ENCODE peak calls at places on chromosomes 4 and X, in five cellular contexts. One of them, this sample, is unnamed.

GRCh38 chr4:38180456-38180855 is 220.3 kb downstream of the PTTG2 start:
- DNase-seq in activated CD4-positive, alpha-beta T cell treated with anti-CD3 and anti-CD28 coated beads, Interleukin-2, amount 50 U/mL, for 1 hour: no peak
- DNase-seq in amygdala: no peak
- DNase-seq in HT1080: no peak
- DNase-seq in SJSA1: no peak
- DNase-seq in this sample: no peak

GRCh38 chrX:28610746-28611145 is 23.5 kb downstream of the IL1RAPL1 start:
- DNase-seq in activated CD4-positive, alpha-beta T cell treated with anti-CD3 and anti-CD28 coated beads, Interleukin-2, amount 50 U/mL, for 1 hour: no peak
- DNase-seq in amygdala: no peak
- DNase-seq in HT1080: no peak
- DNase-seq in SJSA1: no peak
- DNase-seq in this sample: no peak

GRCh38 chrX:53195401-53195800 is 29.6 kb downstream of the KDM5C start:
- DNase-seq in activated CD4-positive, alpha-beta T cell treated with anti-CD3 and anti-CD28 coated beads, Interleukin-2, amount 50 U/mL, for 1 hour: no peak
- DNase-seq in amygdala: no peak
- DNase-seq in HT1080: no peak
- DNase-seq in SJSA1: no peak
- DNase-seq in this sample: no peak

GRCh38 chr4:70885174-70885573 is 17.0 kb upstream of the MOB1B start:
- DNase-seq in activated CD4-positive, alpha-beta T cell treated with anti-CD3 and anti-CD28 coated beads, Interleukin-2, amount 50 U/mL, for 1 hour: no peak
- DNase-seq in amygdala: no peak
- DNase-seq in HT1080: no peak
- DNase-seq in SJSA1: no peak
- DNase-seq in this sample: no peak

GRCh38 chrX:32576885-32577284 is 634.5 kb downstream of the DMD start:
- DNase-seq in activated CD4-positive, alpha-beta T cell treated with anti-CD3 and anti-CD28 coated beads, Interleukin-2, amount 50 U/mL, for 1 hour: no peak
- DNase-seq in amygdala: no peak
- DNase-seq in HT1080: no peak
- DNase-seq in SJSA1: no peak
- DNase-seq in this sample: no peak

GRCh38 chrX:137431693-137432488 is 134.0 kb upstream of the ZIC3 start:
- DNase-seq in activated CD4-positive, alpha-beta T cell treated with anti-CD3 and anti-CD28 coated beads, Interleukin-2, amount 50 U/mL, for 1 hour: no peak
- DNase-seq in amygdala: no peak
- DNase-seq in HT1080: no peak
- DNase-seq in SJSA1: no peak
- DNase-seq in this sample: no peak

GRCh38 chr4:4334798-4335520 is 44.9 kb downstream of the ZBTB49 start:
- DNase-seq in activated CD4-positive, alpha-beta T cell treated with anti-CD3 and anti-CD28 coated beads, Interleukin-2, amount 50 U/mL, for 1 hour: peak
- DNase-seq in amygdala: peak
- DNase-seq in HT1080: peak
- DNase-seq in SJSA1: peak
- DNase-seq in this sample: no peak

GRCh38 chr4:144649646-144650045 is 3.7 kb downstream of the HHIP start:
- DNase-seq in activated CD4-positive, alpha-beta T cell treated with anti-CD3 and anti-CD28 coated beads, Interleukin-2, amount 50 U/mL, for 1 hour: no peak
- DNase-seq in amygdala: no peak
- DNase-seq in HT1080: peak
- DNase-seq in SJSA1: peak
- DNase-seq in this sample: no peak

GRCh38 chr4:183863155-183863825 is 41.8 kb upstream of the STOX2 start:
- DNase-seq in activated CD4-positive, alpha-beta T cell treated with anti-CD3 and anti-CD28 coated beads, Interleukin-2, amount 50 U/mL, for 1 hour: no peak
- DNase-seq in amygdala: no peak
- DNase-seq in HT1080: no peak
- DNase-seq in SJSA1: no peak
- DNase-seq in this sample: no peak

GRCh38 chrX:48474581-48474980 is 1.4 kb upstream of the FTSJ1 start:
- DNase-seq in activated CD4-positive, alpha-beta T cell treated with anti-CD3 and anti-CD28 coated beads, Interleukin-2, amount 50 U/mL, for 1 hour: no peak
- DNase-seq in amygdala: no peak
- DNase-seq in HT1080: no peak
- DNase-seq in SJSA1: no peak
- DNase-seq in this sample: no peak

GRCh38 chr4:150032541-150032940 is 45.7 kb upstream of the DCLK2 start:
- DNase-seq in activated CD4-positive, alpha-beta T cell treated with anti-CD3 and anti-CD28 coated beads, Interleukin-2, amount 50 U/mL, for 1 hour: no peak
- DNase-seq in amygdala: no peak
- DNase-seq in HT1080: no peak
- DNase-seq in SJSA1: no peak
- DNase-seq in this sample: no peak

GRCh38 chrX:43423876-43424275 is 232.2 kb upstream of the MAOA start:
- DNase-seq in activated CD4-positive, alpha-beta T cell treated with anti-CD3 and anti-CD28 coated beads, Interleukin-2, amount 50 U/mL, for 1 hour: no peak
- DNase-seq in amygdala: no peak
- DNase-seq in HT1080: peak
- DNase-seq in SJSA1: no peak
- DNase-seq in this sample: no peak

GRCh38 chrX:7330971-7331746 is 183.2 kb upstream of the PUDP start:
- DNase-seq in activated CD4-positive, alpha-beta T cell treated with anti-CD3 and anti-CD28 coated beads, Interleukin-2, amount 50 U/mL, for 1 hour: no peak
- DNase-seq in amygdala: no peak
- DNase-seq in HT1080: no peak
- DNase-seq in SJSA1: no peak
- DNase-seq in this sample: peak

GRCh38 chr4:156870166-156870565 is 101.4 kb downstream of the PDGFC start:
- DNase-seq in activated CD4-positive, alpha-beta T cell treated with anti-CD3 and anti-CD28 coated beads, Interleukin-2, amount 50 U/mL, for 1 hour: no peak
- DNase-seq in amygdala: no peak
- DNase-seq in HT1080: no peak
- DNase-seq in SJSA1: no peak
- DNase-seq in this sample: no peak

GRCh38 chr4:40434126-40434692 is 99.1 kb downstream of the CHRNA9 start:
- DNase-seq in activated CD4-positive, alpha-beta T cell treated with anti-CD3 and anti-CD28 coated beads, Interleukin-2, amount 50 U/mL, for 1 hour: no peak
- DNase-seq in amygdala: no peak
- DNase-seq in HT1080: no peak
- DNase-seq in SJSA1: no peak
- DNase-seq in this sample: no peak

GRCh38 chr4:15832523-15833451 is 54.7 kb downstream of the CD38 start:
- DNase-seq in activated CD4-positive, alpha-beta T cell treated with anti-CD3 and anti-CD28 coated beads, Interleukin-2, amount 50 U/mL, for 1 hour: no peak
- DNase-seq in amygdala: no peak
- DNase-seq in HT1080: no peak
- DNase-seq in SJSA1: no peak
- DNase-seq in this sample: no peak

GRCh38 chrX:39896951-39897740 is 200.6 kb downstream of the BCOR start:
- DNase-seq in activated CD4-positive, alpha-beta T cell treated with anti-CD3 and anti-CD28 coated beads, Interleukin-2, amount 50 U/mL, for 1 hour: no peak
- DNase-seq in amygdala: no peak
- DNase-seq in HT1080: peak
- DNase-seq in SJSA1: peak
- DNase-seq in this sample: peak

GRCh38 chr4:169253904-169254303 is 16.9 kb downstream of the SH3RF1 start:
- DNase-seq in activated CD4-positive, alpha-beta T cell treated with anti-CD3 and anti-CD28 coated beads, Interleukin-2, amount 50 U/mL, for 1 hour: no peak
- DNase-seq in amygdala: no peak
- DNase-seq in HT1080: peak
- DNase-seq in SJSA1: peak
- DNase-seq in this sample: no peak

GRCh38 chrX:110123331-110123782 is 120.4 kb downstream of the TMEM164 start:
- DNase-seq in activated CD4-positive, alpha-beta T cell treated with anti-CD3 and anti-CD28 coated beads, Interleukin-2, amount 50 U/mL, for 1 hour: no peak
- DNase-seq in amygdala: no peak
- DNase-seq in HT1080: no peak
- DNase-seq in SJSA1: no peak
- DNase-seq in this sample: no peak

GRCh38 chr4:86387013-86387412 is 27.2 kb upstream of the MAPK10 start:
- DNase-seq in activated CD4-positive, alpha-beta T cell treated with anti-CD3 and anti-CD28 coated beads, Interleukin-2, amount 50 U/mL, for 1 hour: no peak
- DNase-seq in amygdala: no peak
- DNase-seq in HT1080: no peak
- DNase-seq in SJSA1: no peak
- DNase-seq in this sample: no peak

GRCh38 chr4:139900964-139901376 is 235.4 kb downstream of the MGST2 start:
- DNase-seq in activated CD4-positive, alpha-beta T cell treated with anti-CD3 and anti-CD28 coated beads, Interleukin-2, amount 50 U/mL, for 1 hour: no peak
- DNase-seq in amygdala: no peak
- DNase-seq in HT1080: peak
- DNase-seq in SJSA1: no peak
- DNase-seq in this sample: no peak

GRCh38 chr4:53914313-53915016 is 149.9 kb downstream of the CHIC2 start:
- DNase-seq in activated CD4-positive, alpha-beta T cell treated with anti-CD3 and anti-CD28 coated beads, Interleukin-2, amount 50 U/mL, for 1 hour: no peak
- DNase-seq in amygdala: no peak
- DNase-seq in HT1080: peak
- DNase-seq in SJSA1: peak
- DNase-seq in this sample: no peak

GRCh38 chrX:153973127-153974002 is 811 bp downstream of the TMEM187 start:
- DNase-seq in activated CD4-positive, alpha-beta T cell treated with anti-CD3 and anti-CD28 coated beads, Interleukin-2, amount 50 U/mL, for 1 hour: no peak
- DNase-seq in amygdala: no peak
- DNase-seq in HT1080: no peak
- DNase-seq in SJSA1: no peak
- DNase-seq in this sample: no peak

GRCh38 chrX:16511776-16512400 is 138.1 kb upstream of the S100G start:
- DNase-seq in activated CD4-positive, alpha-beta T cell treated with anti-CD3 and anti-CD28 coated beads, Interleukin-2, amount 50 U/mL, for 1 hour: no peak
- DNase-seq in amygdala: no peak
- DNase-seq in HT1080: no peak
- DNase-seq in SJSA1: no peak
- DNase-seq in this sample: no peak

GRCh38 chr4:89137695-89138094 is 26.4 kb downstream of the TIGD2 start:
- DNase-seq in activated CD4-positive, alpha-beta T cell treated with anti-CD3 and anti-CD28 coated beads, Interleukin-2, amount 50 U/mL, for 1 hour: no peak
- DNase-seq in amygdala: no peak
- DNase-seq in HT1080: no peak
- DNase-seq in SJSA1: no peak
- DNase-seq in this sample: no peak

GRCh38 chrX:39767446-39767845 is 330.3 kb downstream of the BCOR start:
- DNase-seq in activated CD4-positive, alpha-beta T cell treated with anti-CD3 and anti-CD28 coated beads, Interleukin-2, amount 50 U/mL, for 1 hour: no peak
- DNase-seq in amygdala: no peak
- DNase-seq in HT1080: no peak
- DNase-seq in SJSA1: no peak
- DNase-seq in this sample: no peak

GRCh38 chr4:145786261-145786660 is 106.3 kb downstream of the C4orf51 start:
- DNase-seq in activated CD4-positive, alpha-beta T cell treated with anti-CD3 and anti-CD28 coated beads, Interleukin-2, amount 50 U/mL, for 1 hour: no peak
- DNase-seq in amygdala: no peak
- DNase-seq in HT1080: no peak
- DNase-seq in SJSA1: no peak
- DNase-seq in this sample: no peak

GRCh38 chr4:26573389-26573794 is 10.5 kb upstream of the TBC1D19 start:
- DNase-seq in activated CD4-positive, alpha-beta T cell treated with anti-CD3 and anti-CD28 coated beads, Interleukin-2, amount 50 U/mL, for 1 hour: no peak
- DNase-seq in amygdala: no peak
- DNase-seq in HT1080: no peak
- DNase-seq in SJSA1: peak
- DNase-seq in this sample: no peak

GRCh38 chrX:108468486-108468885 is 28.8 kb downstream of the COL4A5 start:
- DNase-seq in activated CD4-positive, alpha-beta T cell treated with anti-CD3 and anti-CD28 coated beads, Interleukin-2, amount 50 U/mL, for 1 hour: no peak
- DNase-seq in amygdala: no peak
- DNase-seq in HT1080: no peak
- DNase-seq in SJSA1: peak
- DNase-seq in this sample: no peak

GRCh38 chr4:8305851-8306361 is 36.4 kb downstream of the HTRA3 start:
- DNase-seq in activated CD4-positive, alpha-beta T cell treated with anti-CD3 and anti-CD28 coated beads, Interleukin-2, amount 50 U/mL, for 1 hour: no peak
- DNase-seq in amygdala: no peak
- DNase-seq in HT1080: no peak
- DNase-seq in SJSA1: no peak
- DNase-seq in this sample: peak

GRCh38 chrX:10356979-10357378 is 200.2 kb downstream of the CLCN4 start:
- DNase-seq in activated CD4-positive, alpha-beta T cell treated with anti-CD3 and anti-CD28 coated beads, Interleukin-2, amount 50 U/mL, for 1 hour: no peak
- DNase-seq in amygdala: no peak
- DNase-seq in HT1080: peak
- DNase-seq in SJSA1: no peak
- DNase-seq in this sample: no peak

GRCh38 chrX:12548746-12549145 is 242.5 kb upstream of the PRPS2 start:
- DNase-seq in activated CD4-positive, alpha-beta T cell treated with anti-CD3 and anti-CD28 coated beads, Interleukin-2, amount 50 U/mL, for 1 hour: no peak
- DNase-seq in amygdala: no peak
- DNase-seq in HT1080: no peak
- DNase-seq in SJSA1: peak
- DNase-seq in this sample: no peak

GRCh38 chrX:51178352-51178751 is 154.3 kb upstream of the NUDT10 start:
- DNase-seq in activated CD4-positive, alpha-beta T cell treated with anti-CD3 and anti-CD28 coated beads, Interleukin-2, amount 50 U/mL, for 1 hour: no peak
- DNase-seq in amygdala: no peak
- DNase-seq in HT1080: no peak
- DNase-seq in SJSA1: no peak
- DNase-seq in this sample: no peak

GRCh38 chr4:114729339-114729738 is 130.7 kb downstream of the UGT8 start:
- DNase-seq in activated CD4-positive, alpha-beta T cell treated with anti-CD3 and anti-CD28 coated beads, Interleukin-2, amount 50 U/mL, for 1 hour: no peak
- DNase-seq in amygdala: no peak
- DNase-seq in HT1080: no peak
- DNase-seq in SJSA1: no peak
- DNase-seq in this sample: no peak

GRCh38 chrX:13662537-13662841 is 9.5 kb downstream of the TCEANC start:
- DNase-seq in activated CD4-positive, alpha-beta T cell treated with anti-CD3 and anti-CD28 coated beads, Interleukin-2, amount 50 U/mL, for 1 hour: no peak
- DNase-seq in amygdala: no peak
- DNase-seq in HT1080: no peak
- DNase-seq in SJSA1: no peak
- DNase-seq in this sample: no peak

GRCh38 chrX:16687514-16687913 is 25.0 kb downstream of the CTPS2 start:
- DNase-seq in activated CD4-positive, alpha-beta T cell treated with anti-CD3 and anti-CD28 coated beads, Interleukin-2, amount 50 U/mL, for 1 hour: no peak
- DNase-seq in amygdala: no peak
- DNase-seq in HT1080: no peak
- DNase-seq in SJSA1: no peak
- DNase-seq in this sample: no peak

GRCh38 chr4:145580906-145581305 is 38.3 kb upstream of the MMAA start:
- DNase-seq in activated CD4-positive, alpha-beta T cell treated with anti-CD3 and anti-CD28 coated beads, Interleukin-2, amount 50 U/mL, for 1 hour: no peak
- DNase-seq in amygdala: no peak
- DNase-seq in HT1080: peak
- DNase-seq in SJSA1: no peak
- DNase-seq in this sample: no peak

GRCh38 chrX:46777971-46778810 is 19.3 kb upstream of the SLC9A7 start:
- DNase-seq in activated CD4-positive, alpha-beta T cell treated with anti-CD3 and anti-CD28 coated beads, Interleukin-2, amount 50 U/mL, for 1 hour: no peak
- DNase-seq in amygdala: no peak
- DNase-seq in HT1080: peak
- DNase-seq in SJSA1: peak
- DNase-seq in this sample: no peak

GRCh38 chr4:16532240-16532990 is 306.1 kb upstream of the TAPT1 start:
- DNase-seq in activated CD4-positive, alpha-beta T cell treated with anti-CD3 and anti-CD28 coated beads, Interleukin-2, amount 50 U/mL, for 1 hour: no peak
- DNase-seq in amygdala: no peak
- DNase-seq in HT1080: no peak
- DNase-seq in SJSA1: peak
- DNase-seq in this sample: peak

GRCh38 chr4:172850838-172851237 is 317.8 kb upstream of the GALNT7 start:
- DNase-seq in activated CD4-positive, alpha-beta T cell treated with anti-CD3 and anti-CD28 coated beads, Interleukin-2, amount 50 U/mL, for 1 hour: no peak
- DNase-seq in amygdala: no peak
- DNase-seq in HT1080: peak
- DNase-seq in SJSA1: peak
- DNase-seq in this sample: no peak